ENCODE peak calls at places on chromosomes 3 and 15, in five cellular contexts. N is A673, Y is astrocyte, Q is cardiac muscle cell, A is esophagus squamous epithelium. C is an unnamed sample.

GRCh38 chr3:42700366-42701288 is 2.0 kb downstream of the HHATL start:
- DNase-seq in N (no peak), Y (no peak), Q (no peak), A (no peak), C (no peak)

GRCh38 chr3:134667956-134668355 is 17.1 kb upstream of the KY start:
- DNase-seq in N (no peak), Y (no peak), Q (no peak), A (no peak), C (no peak)

GRCh38 chr3:8604988-8605387 is 39.6 kb downstream of the SSUH2 start:
- DNase-seq in N (no peak), Y (no peak), Q (no peak), A (no peak), C (no peak)

GRCh38 chr3:172098698-172099494 is 59.5 kb downstream of the FNDC3B start:
- DNase-seq in N (no peak), Y (peak), Q (peak), A (no peak), C (no peak)

GRCh38 chr3:102630531-102630930 is 195.7 kb downstream of the ZPLD1 start:
- DNase-seq in N (no peak), Y (no peak), Q (no peak), A (no peak), C (no peak)

GRCh38 chr3:156606729-156607128 is 51.8 kb upstream of the SSR3 start:
- DNase-seq in N (no peak), Y (no peak), Q (no peak), A (no peak), C (no peak)

GRCh38 chr3:197593046-197593380 is 37.2 kb upstream of the BDH1 start:
- DNase-seq in N (no peak), Y (no peak), Q (no peak), A (no peak), C (peak)

GRCh38 chr3:89353465-89353864 is 246.0 kb downstream of the EPHA3 start:
- DNase-seq in N (peak), Y (peak), Q (no peak), A (no peak), C (no peak)

GRCh38 chr15:70014860-70015490 is 82.7 kb downstream of the TLE3 start:
- DNase-seq in N (no peak), Y (no peak), Q (no peak), A (no peak), C (peak)

GRCh38 chr3:26753109-26753508 is 130.5 kb downstream of the LRRC3B start:
- DNase-seq in N (no peak), Y (no peak), Q (no peak), A (no peak), C (no peak)

GRCh38 chr3:129824926-129825541 is 68.5 kb downstream of the TMCC1 start:
- DNase-seq in N (peak), Y (peak), Q (peak), A (no peak), C (peak)

GRCh38 chr15:64813075-64813474 is 12.4 kb downstream of the PIF1 start:
- DNase-seq in N (no peak), Y (peak), Q (peak), A (no peak), C (no peak)

GRCh38 chr3:177491301-177492031 is 294.2 kb upstream of the TBL1XR1 start:
- DNase-seq in N (peak), Y (no peak), Q (no peak), A (no peak), C (no peak)

GRCh38 chr3:172061724-172062184 is 22.4 kb downstream of the FNDC3B start:
- DNase-seq in N (peak), Y (no peak), Q (no peak), A (no peak), C (no peak)

GRCh38 chr3:124510290-124510689 is 220.0 kb upstream of the UMPS start:
- DNase-seq in N (no peak), Y (peak), Q (no peak), A (no peak), C (no peak)

GRCh38 chr3:119600732-119601131 is 3.0 kb downstream of the PLA1A start:
- DNase-seq in N (peak), Y (no peak), Q (peak), A (no peak), C (peak)

GRCh38 chr3:165855581-165855980 is 18.4 kb upstream of the BCHE start:
- DNase-seq in N (no peak), Y (peak), Q (no peak), A (no peak), C (no peak)

GRCh38 chr3:178304758-178305157 is 231.5 kb upstream of the KCNMB2 start:
- DNase-seq in N (no peak), Y (peak), Q (no peak), A (no peak), C (no peak)

GRCh38 chr3:58560771-58561311 is 16.4 kb downstream of the FAM107A start:
- DNase-seq in N (peak), Y (peak), Q (peak), A (no peak), C (peak)

GRCh38 chr3:50154840-50155490 is at the start of gene SEMA3F:
- DNase-seq in N (peak), Y (peak), Q (peak), A (no peak), C (no peak)

GRCh38 chr3:14227866-14228265 is 49.2 kb downstream of the LSM3 start:
- DNase-seq in N (no peak), Y (no peak), Q (no peak), A (no peak), C (no peak)

GRCh38 chr3:33879540-33879939 is 81.1 kb downstream of the PDCD6IP start:
- DNase-seq in N (no peak), Y (no peak), Q (peak), A (no peak), C (no peak)

GRCh38 chr3:195247863-195248189 is 23.1 kb downstream of the XXYLT1 start:
- DNase-seq in N (no peak), Y (no peak), Q (no peak), A (no peak), C (no peak)

GRCh38 chr3:118960876-118961275 is 73.8 kb downstream of the IGSF11 start:
- DNase-seq in N (peak), Y (peak), Q (no peak), A (no peak), C (peak)

GRCh38 chr3:174191380-174191779 is 667.8 kb upstream of the NAALADL2 start:
- DNase-seq in N (no peak), Y (no peak), Q (no peak), A (no peak), C (no peak)

GRCh38 chr3:20173844-20174410 is 12.1 kb downstream of the SGO1 start:
- DNase-seq in N (peak), Y (no peak), Q (no peak), A (no peak), C (peak)

GRCh38 chr3:187027531-187027936 is 97.2 kb downstream of the ST6GAL1 start:
- DNase-seq in N (no peak), Y (no peak), Q (no peak), A (no peak), C (no peak)

GRCh38 chr3:122627301-122627700 is 49.9 kb downstream of the PARP15 start:
- DNase-seq in N (no peak), Y (no peak), Q (peak), A (no peak), C (no peak)

GRCh38 chr3:10193692-10194327 is 29.1 kb downstream of the IRAK2 start:
- DNase-seq in N (no peak), Y (no peak), Q (peak), A (no peak), C (no peak)

GRCh38 chr3:104715972-104716371 is 650.7 kb upstream of the ALCAM start:
- DNase-seq in N (no peak), Y (no peak), Q (no peak), A (no peak), C (no peak)

GRCh38 chr3:99808163-99808794 is 9.4 kb upstream of the CMSS1 start:
- DNase-seq in N (peak), Y (peak), Q (peak), A (no peak), C (peak)

GRCh38 chr3:185691622-185692021 is 105.5 kb downstream of the SENP2 start:
- DNase-seq in N (no peak), Y (no peak), Q (no peak), A (no peak), C (no peak)

GRCh38 chr3:28958656-28959055 is 322.2 kb upstream of the RBMS3 start:
- DNase-seq in N (no peak), Y (no peak), Q (no peak), A (no peak), C (no peak)

GRCh38 chr3:190676477-190676876 is 162.6 kb downstream of the IL1RAP start:
- DNase-seq in N (no peak), Y (peak), Q (no peak), A (no peak), C (no peak)

GRCh38 chr3:183807329-183807728 is 18.0 kb downstream of the MAP6D1 start:
- DNase-seq in N (no peak), Y (no peak), Q (no peak), A (no peak), C (no peak)

DNA sequence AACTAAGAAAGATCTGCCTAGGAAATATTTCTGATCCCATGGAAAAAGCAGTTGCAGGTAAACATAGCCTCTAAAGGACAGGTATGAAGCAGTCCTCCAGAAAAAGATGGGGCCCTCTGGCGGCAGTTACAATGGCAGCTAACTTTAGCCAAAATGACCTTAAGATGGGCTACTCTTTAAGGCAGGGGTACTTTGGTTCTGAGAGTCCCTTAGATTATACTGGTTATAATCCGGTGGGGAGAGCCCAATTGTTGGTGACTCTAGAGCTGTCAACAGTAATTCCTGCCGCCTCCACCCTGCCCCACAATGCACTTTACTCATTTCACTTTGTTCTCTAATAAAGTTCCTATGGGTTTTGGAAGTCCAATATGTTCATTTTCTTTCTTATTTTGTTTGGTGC is 412.8 kb upstream of the WNT5A start:
- DNase-seq in N (no peak), Y (no peak), Q (peak), A (no peak), C (no peak)
- TF ChIP-seq CTCF in N (no peak), Y (no peak), Q (peak), A (no peak), C (no peak)

DNA sequence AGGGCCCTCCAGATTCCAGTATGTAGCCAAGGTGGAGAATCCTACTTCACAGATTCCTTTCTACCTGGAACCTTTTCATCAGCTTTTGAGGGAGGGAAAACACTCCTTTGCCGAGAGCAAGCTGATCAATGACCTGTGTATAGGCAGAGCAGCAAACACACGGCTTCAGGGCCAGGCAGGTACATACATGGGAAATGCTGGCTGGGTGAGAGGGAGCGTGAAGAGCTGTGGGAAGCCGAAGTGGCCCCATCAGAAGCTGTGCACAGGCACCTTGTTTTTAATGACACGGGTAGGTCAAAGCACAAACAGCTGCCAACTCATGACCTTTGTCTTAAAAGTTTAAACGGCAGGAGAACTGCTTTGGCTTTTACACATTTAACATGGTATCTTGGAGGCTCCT is 25.3 kb downstream of the STARD5 start:
- DNase-seq in N (no peak), Y (no peak), Q (no peak), A (no peak), C (no peak)
- H3K27ac ChIP-seq in N (no peak), Y (no peak), Q (no peak), A (peak), C (no peak)

GRCh38 chr15:40450047-40450446 is 9.3 kb downstream of the BAHD1 start:
- DNase-seq in N (no peak), Y (no peak), Q (no peak), A (no peak), C (no peak)

GRCh38 chr15:40449275-40449674 is 8.5 kb downstream of the BAHD1 start:
- DNase-seq in N (no peak), Y (no peak), Q (no peak), A (no peak), C (no peak)

GRCh38 chr15:40451497-40452158 is 10.9 kb downstream of the BAHD1 start:
- DNase-seq in N (no peak), Y (no peak), Q (no peak), A (no peak), C (no peak)

GRCh38 chr15:40445411-40446055 is 4.8 kb downstream of the BAHD1 start:
- DNase-seq in N (no peak), Y (peak), Q (no peak), A (no peak), C (no peak)

GRCh38 chr15:40448354-40448753 is 7.6 kb downstream of the BAHD1 start:
- DNase-seq in N (no peak), Y (no peak), Q (no peak), A (no peak), C (no peak)
- TF ChIP-seq CTCF in N (no peak), Y (no peak), Q (no peak), A (no peak), C (no peak)

GRCh38 chr3:143201066-143201465 is 81.5 kb downstream of the CHST2 start:
- DNase-seq in N (no peak), Y (no peak), Q (no peak), A (no peak), C (no peak)
- H3K27ac ChIP-seq in N (no peak), Y (no peak), Q (no peak), A (no peak), C (no peak)

GRCh38 chr15:80689716-80690115 is 5.4 kb upstream of the ABHD17C start:
- DNase-seq in N (no peak), Y (peak), Q (no peak), A (no peak), C (no peak)
- TF ChIP-seq CTCF in N (no peak), Y (no peak), Q (no peak), A (no peak), C (no peak)

DNA sequence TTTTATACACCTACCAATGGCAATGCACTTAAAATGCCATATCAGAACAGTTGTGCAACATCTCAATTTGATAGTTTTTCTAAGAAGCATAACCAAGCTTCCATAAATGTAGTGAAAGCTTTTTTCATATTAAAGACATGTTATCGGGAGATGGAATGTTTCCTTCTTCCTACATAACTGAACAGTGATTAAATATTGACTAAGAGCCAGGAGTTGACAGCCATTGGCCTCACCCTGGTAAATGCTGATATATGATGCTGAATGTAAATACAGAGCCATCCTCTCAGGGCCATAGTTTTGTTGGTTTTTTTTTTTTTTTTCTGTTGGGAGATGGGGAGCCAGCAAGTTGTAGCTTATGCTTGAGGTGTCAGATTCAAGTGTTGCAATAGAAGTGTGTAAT is 203.4 kb upstream of the IL12A start:
- DNase-seq in N (no peak), Y (no peak), Q (no peak), A (no peak), C (no peak)
- H3K27ac ChIP-seq in N (no peak), Y (no peak), Q (no peak), A (no peak), C (no peak)

GRCh38 chr3:36957072-36957471 is 12.2 kb upstream of the TRANK1 start:
- DNase-seq in N (no peak), Y (no peak), Q (no peak), A (no peak), C (no peak)
- TF ChIP-seq CTCF in N (peak), Y (no peak), Q (peak), A (no peak), C (peak)

GRCh38 chr15:40443846-40444245 is 3.1 kb downstream of the BAHD1 start:
- DNase-seq in N (no peak), Y (peak), Q (no peak), A (no peak), C (no peak)

GRCh38 chr15:40444741-40445140 is 4.0 kb downstream of the BAHD1 start:
- DNase-seq in N (no peak), Y (no peak), Q (no peak), A (no peak), C (no peak)

GRCh38 chr15:40443255-40443654 is 2.5 kb downstream of the BAHD1 start:
- DNase-seq in N (no peak), Y (no peak), Q (no peak), A (no peak), C (no peak)

GRCh38 chr15:40441736-40442531 is 1.2 kb downstream of the BAHD1 start:
- DNase-seq in N (no peak), Y (no peak), Q (peak), A (no peak), C (peak)

DNA sequence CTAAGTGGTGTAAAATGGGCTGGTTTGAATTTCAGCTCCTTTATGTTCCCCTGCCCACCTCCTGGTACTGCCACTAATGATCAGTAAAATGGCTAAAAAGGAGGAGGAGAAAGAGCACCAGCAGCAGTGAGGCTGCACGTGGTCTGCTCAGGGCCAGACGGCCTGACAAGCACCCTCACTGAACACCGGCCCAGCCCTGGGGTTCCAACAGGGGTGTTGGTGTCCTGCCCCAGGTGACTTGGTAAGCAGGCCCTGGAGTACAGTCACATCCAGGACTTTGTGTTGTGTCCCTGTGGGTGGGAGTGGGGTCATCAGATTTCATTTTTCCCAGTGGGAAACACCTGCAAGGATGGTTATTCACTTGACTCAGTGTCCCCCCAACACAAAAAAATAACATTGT is 5.4 kb downstream of the BAHD1 start:
- DNase-seq in N (no peak), Y (no peak), Q (no peak), A (no peak), C (no peak)
- H3K27ac ChIP-seq in N (peak), Y (no peak), Q (no peak), A (no peak), C (no peak)

C was measured in WERI-Rb-1.